ENCODE peak calls at places on chromosomes 7 and 10, in five cellular contexts. Q is AG08395; S is activated CD4-positive, alpha-beta T cell treated with anti-CD3 and anti-CD28 coated beads, Interleukin-2, amount 50 U/mL, for 4 hours; F is HTR-8/SVneo; G is ACHN. O is an unnamed sample.

GRCh38 chr7:122306320-122307227 is 2.0 kb upstream of the FEZF1 start:
- DNase-seq in Q (no peak), G (no peak), F (no peak), S (no peak), O (no peak)

GRCh38 chr7:1641173-1641572 is 28.9 kb upstream of the ELFN1 start:
- DNase-seq in G (no peak), F (no peak), Q (no peak), S (no peak), O (no peak)

GRCh38 chr10:93180402-93181040 is 106.8 kb downstream of the CYP26A1 start:
- DNase-seq in Q (peak; percentile 57), S (no peak), G (no peak), F (no peak), O (no peak)

GRCh38 chr7:106765727-106766355 is 99.2 kb upstream of the PIK3CG start:
- DNase-seq in F (no peak), G (no peak), Q (no peak), S (no peak), O (no peak)

GRCh38 chr10:110944997-110945396 is 25.6 kb downstream of the SHOC2 start:
- DNase-seq in S (no peak), F (no peak), Q (peak; percentile 4), G (no peak), O (no peak)

GRCh38 chr7:68245688-68246087 is 1249.1 kb downstream of the TYW1 start:
- DNase-seq in F (no peak), S (no peak), Q (peak; percentile 50), G (no peak), O (no peak)

GRCh38 chr7:123692471-123692877 is 36.8 kb downstream of the LMOD2 start:
- DNase-seq in G (no peak), Q (no peak), F (no peak), S (no peak), O (no peak)

GRCh38 chr10:12681250-12681649 is 320.3 kb downstream of the CCDC3 start:
- DNase-seq in F (no peak), Q (no peak), S (no peak), G (no peak), O (peak; percentile 21)

GRCh38 chr10:84191106-84191505 is 3.2 kb upstream of the CDHR1 start:
- DNase-seq in G (no peak), S (no peak), F (no peak), Q (no peak), O (no peak)

GRCh38 chr7:45601816-45602540 is 27.8 kb downstream of the ADCY1 start:
- DNase-seq in F (no peak), S (no peak), G (no peak), Q (no peak), O (no peak)

GRCh38 chr10:57955076-57955475 is 312.6 kb downstream of the IPMK start:
- DNase-seq in S (no peak), F (no peak), Q (peak; percentile 22), G (no peak), O (no peak)

GRCh38 chr7:85014936-85015335 is 171.9 kb downstream of the SEMA3D start:
- DNase-seq in G (peak; percentile 15), Q (no peak), F (no peak), S (no peak), O (no peak)

GRCh38 chr7:40598915-40599314 is 464.1 kb downstream of the SUGCT start:
- DNase-seq in S (no peak), Q (no peak), G (no peak), F (no peak), O (no peak)

GRCh38 chr7:42233166-42233565 is 3.8 kb downstream of the GLI3 start:
- DNase-seq in G (no peak), Q (no peak), F (no peak), S (no peak), O (no peak)

GRCh38 chr10:87961314-87961713 is 97.9 kb downstream of the PTEN start:
- DNase-seq in S (no peak), Q (peak; percentile 53), F (peak; percentile 12), G (no peak), O (no peak)

GRCh38 chr7:121793716-121794115 is 79.2 kb upstream of the PTPRZ1 start:
- DNase-seq in F (no peak), G (no peak), S (no peak), Q (no peak), O (no peak)

GRCh38 chr10:119409906-119410305 is 132.6 kb downstream of the RGS10 start:
- DNase-seq in G (no peak), S (no peak), Q (no peak), F (no peak), O (no peak)

GRCh38 chr10:3091346-3091787 is 24.0 kb downstream of the PFKP start:
- DNase-seq in S (no peak), G (no peak), Q (peak; percentile 33), F (no peak), O (no peak)

GRCh38 chr10:73762915-73763314 is 18.7 kb downstream of the SEC24C start:
- DNase-seq in F (no peak), S (no peak), G (no peak), Q (no peak), O (no peak)

GRCh38 chr7:24283900-24284698 is at the start of gene NPY:
- DNase-seq in F (no peak), S (no peak), Q (no peak), G (peak; percentile 12), O (no peak)

GRCh38 chr7:27910341-27910740 is 170.4 kb downstream of the TAX1BP1 start:
- DNase-seq in Q (peak; percentile 72), G (no peak), F (no peak), S (no peak), O (no peak)

GRCh38 chr10:15293862-15294835 is 76.9 kb downstream of the FAM171A1 start:
- DNase-seq in Q (peak; percentile 49), S (no peak), F (no peak), G (no peak), O (peak; percentile 78)

GRCh38 chr7:148894596-148894995 is 10.5 kb upstream of the EZH2 start:
- DNase-seq in Q (peak; percentile 11), F (no peak), S (no peak), G (no peak), O (no peak)

GRCh38 chr7:158431055-158431940 is 156.3 kb downstream of the PTPRN2 start:
- DNase-seq in F (no peak), G (no peak), Q (no peak), S (no peak), O (no peak)

GRCh38 chr7:12303507-12303906 is 92.4 kb downstream of the TMEM106B start:
- DNase-seq in Q (no peak), F (no peak), S (no peak), G (no peak), O (no peak)

GRCh38 chr10:76080991-76081390 is 649.6 kb downstream of the LRMDA start:
- DNase-seq in F (no peak), Q (no peak), S (no peak), G (peak; percentile 13), O (no peak)

GRCh38 chr7:20542594-20542993 is 72.9 kb upstream of the ABCB5 start:
- DNase-seq in F (no peak), S (no peak), Q (peak; percentile 47), G (no peak), O (no peak)

GRCh38 chr10:89235073-89235798 is 16.3 kb downstream of the LIPA start:
- DNase-seq in F (no peak), Q (peak; percentile 81), G (no peak), S (no peak), O (peak; percentile 67)

GRCh38 chr7:81299272-81299671 is 380.4 kb upstream of the SEMA3C start:
- DNase-seq in G (peak; percentile 83), S (no peak), F (peak; percentile 53), Q (peak; percentile 93), O (no peak)

GRCh38 chr10:13526952-13527863 is 1.6 kb downstream of the BEND7 start:
- DNase-seq in G (peak; percentile 91), S (no peak), F (peak; percentile 51), Q (peak; percentile 84), O (no peak)

GRCh38 chr10:786666-787512 is 97.4 kb upstream of the DIP2C start:
- DNase-seq in Q (no peak), G (no peak), F (no peak), S (no peak), O (no peak)

GRCh38 chr10:58023341-58024073 is 244.2 kb downstream of the IPMK start:
- DNase-seq in F (peak; percentile 57), G (peak; percentile 93), S (no peak), Q (peak; percentile 72), O (no peak)

GRCh38 chr7:74473116-74473515 is 19.4 kb downstream of the GTF2IRD1 start:
- DNase-seq in F (no peak), S (no peak), Q (no peak), G (no peak), O (no peak)

GRCh38 chr7:55507743-55508142 is 64.6 kb downstream of the VOPP1 start:
- DNase-seq in F (no peak), S (no peak), G (no peak), Q (no peak), O (no peak)

GRCh38 chr7:33644489-33644888 is 260.9 kb upstream of the BMPER start:
- DNase-seq in S (no peak), F (no peak), Q (no peak), G (no peak), O (no peak)

GRCh38 chr10:91653214-91653875 is 20.5 kb upstream of the PPP1R3C start:
- DNase-seq in G (peak; percentile 77), Q (no peak), F (no peak), S (no peak), O (no peak)

GRCh38 chr7:157439761-157440160 is 103.0 kb downstream of the DNAJB6 start:
- DNase-seq in F (no peak), S (no peak), G (no peak), Q (no peak), O (no peak)

GRCh38 chr7:17530249-17530648 is 231.8 kb downstream of the AHR start:
- DNase-seq in G (peak; percentile 8), Q (no peak), F (no peak), S (no peak), O (no peak)

GRCh38 chr10:113583561-113583960 is 30.7 kb downstream of the HABP2 start:
- DNase-seq in Q (no peak), S (no peak), F (no peak), G (no peak), O (no peak)

O was measured in occipital lobe.